ENCODE peak calls at places on chromosomes 1 and 21, in six cellular contexts. B is testis, H is Peyer's patch, O is stomach, P is IMR-90, F is heart left ventricle. E is an unnamed sample. For H3K4me1, the result is how much of the 10 kb centered on the place peaks cover.

GRCh38 chr1:169105434-169106094 is 926 bp upstream of the ATP1B1 start:
- DNase-seq in B (peak), H (peak), O (peak), P (no peak), F (peak), E (peak)

GRCh38 chr1:153058826-153059784 is 1.8 kb upstream of the SPRR2A start:
- DNase-seq in B (no peak), H (no peak), O (no peak), P (no peak), F (no peak), E (no peak)

GRCh38 chr1:205046870-205047269 is 3.9 kb downstream of the CNTN2 start:
- DNase-seq in B (no peak), H (no peak), O (no peak), P (no peak), F (no peak), E (no peak)

GRCh38 chr1:177561436-177561835 is 390.7 kb downstream of the BRINP2 start:
- DNase-seq in B (no peak), H (no peak), O (no peak), P (no peak), F (no peak), E (no peak)

GRCh38 chr1:48560577-48560976 is 88.6 kb upstream of the SPATA6 start:
- DNase-seq in B (no peak), H (no peak), O (no peak), P (no peak), F (no peak), E (no peak)

GRCh38 chr1:243335297-243335696 is 79.5 kb downstream of the SDCCAG8 start:
- DNase-seq in B (no peak), H (no peak), O (no peak), P (no peak), F (no peak), E (no peak)

GRCh38 chr1:180286417-180286816 is 56.4 kb downstream of the LHX4 start:
- DNase-seq in B (no peak), H (no peak), O (no peak), P (no peak), F (no peak), E (no peak)

GRCh38 chr1:153688283-153688682 is 9.8 kb downstream of the NPR1 start:
- DNase-seq in B (no peak), H (no peak), O (no peak), P (no peak), F (peak), E (no peak)

GRCh38 chr1:8836228-8836627 is 18.8 kb upstream of the RERE start:
- DNase-seq in B (no peak), H (no peak), O (no peak), P (no peak), F (no peak), E (no peak)

GRCh38 chr1:204826970-204827369 is 43.7 kb upstream of the NFASC start:
- DNase-seq in B (peak), H (no peak), O (no peak), P (no peak), F (no peak), E (no peak)

GRCh38 chr21:35234725-35235124 is 185.6 kb upstream of the RUNX1 start:
- DNase-seq in B (no peak), H (no peak), O (no peak), P (no peak), F (no peak), E (no peak)

GRCh38 chr1:43448955-43449707 is 4.6 kb downstream of the HYI start:
- DNase-seq in B (peak), H (peak), O (no peak), P (no peak), F (peak), E (no peak)

GRCh38 chr1:85128296-85128695 is 72.5 kb downstream of the SYDE2 start:
- DNase-seq in B (no peak), H (no peak), O (no peak), P (peak), F (no peak), E (no peak)

GRCh38 chr21:36093512-36093911 is 23.7 kb downstream of the CBR1 start:
- DNase-seq in B (no peak), H (no peak), O (no peak), P (no peak), F (no peak), E (no peak)

GRCh38 chr1:118479351-118479750 is 294.3 kb upstream of the SPAG17 start:
- DNase-seq in B (no peak), H (no peak), O (peak), P (no peak), F (no peak), E (no peak)

DNA sequence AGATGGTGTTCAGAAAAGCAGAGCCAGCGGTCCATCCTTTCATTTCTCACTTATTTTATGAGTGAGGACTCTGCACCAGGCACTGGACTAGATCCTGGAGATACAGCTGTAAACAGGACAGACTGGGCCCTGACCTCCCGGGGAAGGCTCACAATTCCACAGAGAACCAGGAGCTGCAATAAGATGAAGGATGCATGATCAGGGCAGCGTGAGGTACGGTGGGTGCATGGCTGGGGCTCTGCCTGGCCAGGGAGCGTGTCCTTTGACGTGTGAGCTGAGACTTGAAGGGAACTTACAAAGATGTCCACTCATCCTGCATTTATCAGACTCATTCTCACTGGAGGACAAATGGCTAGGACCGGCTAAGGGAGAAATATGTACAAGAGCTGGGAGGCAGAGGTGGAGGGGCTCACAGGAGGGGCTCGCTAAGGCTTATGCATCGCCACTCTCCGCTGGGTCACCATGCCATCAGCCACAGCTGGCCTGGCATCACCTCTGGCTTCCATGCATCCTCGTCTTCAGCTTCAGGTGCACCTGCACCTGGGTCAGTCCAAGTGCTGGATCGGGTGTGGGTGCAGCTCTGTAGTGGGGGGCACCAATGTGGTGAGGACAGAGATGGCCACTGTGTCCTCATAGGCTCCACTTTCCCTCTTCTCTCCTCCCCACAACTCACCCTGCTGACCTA is 213.9 kb downstream of the TOMM20 start:
- DNase-seq in B (no peak), H (peak), O (peak), P (no peak), F (no peak), E (no peak)
- H3K27ac ChIP-seq in B (no peak), H (no peak), O (peak), P (no peak), F (no peak), E (no peak)

DNA sequence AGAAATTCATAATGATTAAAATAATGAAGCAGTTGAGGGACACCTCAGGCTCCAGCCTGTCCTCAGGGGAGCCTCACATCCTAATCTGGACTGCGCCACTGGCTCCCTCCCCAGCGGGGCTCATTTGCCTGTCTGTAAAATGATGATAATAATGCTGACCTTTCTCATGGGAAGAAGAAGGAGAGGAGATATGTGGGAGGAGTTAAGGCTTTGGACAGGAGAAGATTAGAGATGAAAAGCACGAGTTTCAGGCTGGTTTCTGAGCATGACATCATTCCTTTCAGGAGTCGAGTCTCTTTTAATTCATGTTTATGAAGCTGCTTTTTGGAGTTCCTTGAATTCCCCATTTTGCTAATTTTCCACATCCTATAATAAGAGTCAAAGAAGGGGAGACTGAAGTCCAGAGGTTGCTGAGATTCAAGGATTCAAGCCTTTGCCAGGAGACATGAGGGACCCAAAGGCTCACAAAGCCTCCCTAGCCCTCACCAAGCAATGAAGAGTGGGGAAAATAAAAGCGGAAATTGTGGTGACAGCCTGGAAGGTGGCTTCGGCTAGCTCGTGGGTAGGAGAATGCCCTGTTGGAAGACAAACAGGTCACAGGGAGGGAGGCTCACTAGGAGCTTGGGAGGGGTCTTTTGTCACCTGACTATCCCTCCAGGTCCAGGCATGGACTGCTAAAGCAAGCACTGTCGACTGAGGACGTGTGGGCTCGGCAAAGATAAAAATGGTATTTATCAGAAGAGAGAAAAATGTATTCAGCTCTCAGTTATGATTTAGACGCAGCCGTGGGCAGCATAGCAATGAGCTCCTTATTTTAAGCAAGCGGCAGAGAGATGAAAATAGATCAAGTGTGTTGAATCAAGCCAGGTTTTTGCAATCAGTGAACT is 27.5 kb upstream of the STMN1 start:
- DNase-seq in B (no peak), H (no peak), O (no peak), P (no peak), F (no peak), E (no peak)
- TF ChIP-seq POLR2A in B (no peak), H (no peak), O (no peak), P (no peak), F (no peak), E (no peak)

DNA sequence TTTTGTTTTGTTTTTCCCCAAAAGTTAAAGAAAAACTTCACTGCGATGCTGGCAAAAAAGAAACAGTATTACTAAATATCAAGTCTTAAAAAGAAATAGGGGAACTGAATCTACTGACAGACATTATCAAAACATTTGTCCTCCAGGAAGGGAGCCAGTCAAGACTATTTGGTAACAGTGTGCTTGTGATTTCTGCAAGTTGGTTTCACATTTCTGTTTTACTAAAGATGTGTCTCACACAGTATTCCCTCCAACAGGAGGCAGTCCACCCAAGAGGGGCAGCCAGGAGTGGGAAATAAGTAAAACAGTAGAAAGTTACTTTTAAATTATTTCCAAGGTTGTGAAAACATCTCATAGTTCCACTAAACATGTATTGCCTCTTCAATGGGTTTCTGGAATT is 74.4 kb upstream of the SDC3 start:
- DNase-seq in B (no peak), H (no peak), O (no peak), P (peak), F (no peak), E (no peak)
- H3K4me1 ChIP-seq in B (under half), H (under half), O (half or more), P (under half), F (under half), E (under half)

DNA sequence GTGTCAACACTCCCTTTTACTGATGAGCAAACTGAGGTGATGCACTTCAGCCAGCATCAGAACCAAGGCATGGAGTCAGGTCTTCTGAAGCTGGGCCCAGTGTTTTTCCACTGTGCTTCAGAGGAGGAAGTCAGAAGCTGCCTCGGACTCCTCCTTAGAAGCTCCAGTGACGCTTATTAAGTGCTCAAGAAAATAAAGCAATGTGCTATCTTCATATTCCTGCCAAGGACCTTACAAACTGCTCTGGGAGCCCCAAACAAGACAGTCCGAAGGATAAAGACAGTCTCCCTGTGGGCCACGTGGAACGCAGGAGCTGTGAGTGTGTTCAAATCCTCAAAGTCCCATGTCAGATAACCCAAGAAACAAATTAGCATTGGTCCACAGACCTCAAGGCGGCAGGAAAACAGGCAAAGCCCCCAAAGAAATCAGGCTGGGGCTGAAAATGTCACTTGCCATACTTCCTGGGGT is 3.1 kb upstream of the NAV1 start:
- DNase-seq in B (no peak), H (no peak), O (no peak), P (no peak), F (no peak), E (no peak)
- H3K27ac ChIP-seq in B (no peak), H (peak), O (no peak), P (peak), F (peak), E (peak)

GRCh38 chr1:89022167-89022959 is at the start of gene GBP3:
- DNase-seq in B (no peak), H (no peak), O (no peak), P (peak), F (no peak), E (no peak)
- TF ChIP-seq POLR2A in B (no peak), H (peak), O (no peak), P (no peak), F (no peak), E (no peak)

GRCh38 chr1:59291566-59291965 is 5.3 kb upstream of the FGGY start:
- DNase-seq in B (no peak), H (no peak), O (no peak), P (no peak), F (no peak), E (no peak)
- H3K4me1 ChIP-seq in B (under half), H (under half), O (under half), P (under half), F (under half), E (under half)

DNA sequence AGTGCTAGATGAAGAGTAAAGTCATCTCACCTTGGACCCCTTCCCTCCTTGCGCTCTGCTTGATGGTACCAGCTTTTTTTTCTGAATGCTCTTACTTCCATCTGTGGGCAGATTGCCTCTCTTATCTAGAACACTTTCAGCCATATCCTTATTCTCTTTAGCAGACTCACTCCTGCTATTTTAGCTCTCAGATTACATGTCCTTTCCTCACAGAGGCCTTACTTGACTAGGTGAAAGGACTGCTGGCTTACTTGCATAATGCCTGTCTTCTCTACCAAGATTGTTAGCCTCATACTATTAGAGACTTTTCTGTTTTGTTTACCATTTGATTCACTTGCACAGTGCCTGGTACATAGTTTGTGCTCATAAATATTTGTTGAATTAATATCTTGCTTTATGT is 9.3 kb downstream of the IFI44 start:
- DNase-seq in B (no peak), H (no peak), O (no peak), P (peak), F (no peak), E (no peak)
- H3K27ac ChIP-seq in B (no peak), H (no peak), O (no peak), P (no peak), F (no peak), E (no peak)

DNA sequence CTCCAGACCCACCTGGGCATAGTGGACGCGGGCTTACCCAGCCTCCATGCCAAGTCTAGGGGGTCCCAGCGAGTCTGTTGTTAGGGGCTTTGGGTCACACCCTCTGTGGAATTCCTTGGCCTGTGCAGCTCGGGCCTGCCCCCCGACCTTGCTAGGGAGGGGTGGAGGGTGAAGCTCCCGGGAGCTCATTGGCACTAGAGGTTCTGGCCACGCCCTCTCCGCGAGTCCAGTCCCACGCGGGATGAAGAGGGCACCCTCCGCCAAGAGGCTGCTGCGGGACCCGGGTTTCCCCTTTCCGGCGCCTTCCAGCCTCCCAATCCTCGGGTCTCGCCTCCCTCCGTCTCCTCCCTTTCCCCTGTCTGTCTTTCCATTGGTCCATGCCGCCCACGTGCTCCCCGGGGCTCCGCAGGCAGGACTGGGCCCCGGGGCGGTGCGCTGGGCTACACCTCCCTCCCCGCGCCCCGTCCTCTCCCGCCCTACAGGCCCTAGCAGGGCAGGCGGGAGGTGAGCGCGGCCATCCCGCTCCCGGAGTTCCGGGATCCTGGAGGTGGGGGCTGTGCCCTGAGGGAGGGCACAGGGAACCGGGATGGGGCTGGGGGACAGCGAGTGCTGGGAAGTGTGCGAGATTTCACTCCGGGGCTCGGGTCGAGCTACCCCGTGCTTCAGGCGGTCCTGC is 3.5 kb downstream of the RUSC1 start:
- DNase-seq in B (peak), H (peak), O (peak), P (peak), F (peak), E (peak)
- TF ChIP-seq POLR2A in B (no peak), H (peak), O (peak), P (peak), F (peak), E (no peak)

DNA sequence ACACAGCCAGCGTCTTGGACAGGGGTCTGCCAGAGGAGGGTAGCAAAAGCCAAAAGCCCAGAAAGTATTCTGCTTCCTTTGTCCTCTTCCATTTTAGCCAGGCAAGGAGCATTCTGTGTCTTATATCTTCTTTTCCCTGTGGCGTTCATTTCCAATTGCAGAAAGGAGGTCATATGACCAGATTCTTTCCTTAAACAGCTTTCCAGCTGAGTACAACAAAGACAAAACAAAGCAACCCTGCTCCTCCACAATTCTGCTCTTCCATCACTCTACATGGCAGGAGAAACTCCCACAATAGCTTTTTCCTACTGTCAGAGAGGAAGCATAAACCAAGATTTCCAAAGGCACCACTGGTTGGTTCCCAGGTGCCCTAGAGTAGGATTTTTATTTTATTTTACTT is 19.7 kb downstream of the ENSA start:
- DNase-seq in B (no peak), H (no peak), O (no peak), P (peak), F (no peak), E (no peak)
- H3K4me1 ChIP-seq in B (under half), H (half or more), O (half or more), P (under half), F (half or more), E (under half)

GRCh38 chr21:43268804-43269186 is 100.0 kb downstream of the CRYAA start:
- DNase-seq in B (no peak), H (no peak), O (no peak), P (no peak), F (peak), E (peak)
- H3K27ac ChIP-seq in B (no peak), H (no peak), O (no peak), P (no peak), F (no peak), E (no peak)